ENCODE peak calls at places on chromosomes 12 and 14, in nine cellular contexts. One of them, this sample, is unnamed.

GRCh38 chr14:91749857-91750256 is 18.0 kb upstream of the CATSPERB start:
- DNase-seq in epithelial cell of proximal tubule: no peak
- DNase-seq in HS-5: no peak
- DNase-seq in Caki2: no peak
- DNase-seq in midbrain: no peak
- DNase-seq in natural killer cell treated with Interleukin-12 subunit alpha and Interleukin-12 subunit beta and Interleukin-15 and Interleukin-18, amount 100 ng/mL, for 72 hours: no peak
- DNase-seq in OCI-LY7: no peak
- DNase-seq in A549: no peak
- DNase-seq in NCI-H1105: no peak
- DNase-seq in this sample: no peak

GRCh38 chr14:100580316-100581227 is 6.6 kb downstream of the BEGAIN start:
- DNase-seq in A549: no peak
- DNase-seq in midbrain: no peak
- DNase-seq in natural killer cell treated with Interleukin-12 subunit alpha and Interleukin-12 subunit beta and Interleukin-15 and Interleukin-18, amount 100 ng/mL, for 72 hours: peak; percentile 39
- DNase-seq in NCI-H1105: no peak
- DNase-seq in Caki2: no peak
- DNase-seq in epithelial cell of proximal tubule: no peak
- DNase-seq in HS-5: no peak
- DNase-seq in OCI-LY7: no peak
- DNase-seq in this sample: no peak

GRCh38 chr12:21413369-21414277 is 23.8 kb upstream of the PYROXD1 start:
- DNase-seq in Caki2: no peak
- DNase-seq in A549: peak; percentile 42
- DNase-seq in epithelial cell of proximal tubule: no peak
- DNase-seq in OCI-LY7: no peak
- DNase-seq in HS-5: no peak
- DNase-seq in NCI-H1105: no peak
- DNase-seq in midbrain: no peak
- DNase-seq in natural killer cell treated with Interleukin-12 subunit alpha and Interleukin-12 subunit beta and Interleukin-15 and Interleukin-18, amount 100 ng/mL, for 72 hours: no peak
- DNase-seq in this sample: no peak

GRCh38 chr12:67034110-67034879 is 234.9 kb upstream of the CAND1 start:
- DNase-seq in midbrain: no peak
- DNase-seq in natural killer cell treated with Interleukin-12 subunit alpha and Interleukin-12 subunit beta and Interleukin-15 and Interleukin-18, amount 100 ng/mL, for 72 hours: no peak
- DNase-seq in NCI-H1105: no peak
- DNase-seq in A549: peak; percentile 29
- DNase-seq in HS-5: peak; percentile 9
- DNase-seq in OCI-LY7: no peak
- DNase-seq in Caki2: peak; percentile 30
- DNase-seq in epithelial cell of proximal tubule: peak; percentile 54
- DNase-seq in this sample: no peak

GRCh38 chr12:20491290-20491689 is 123.0 kb downstream of the PDE3A start:
- DNase-seq in OCI-LY7: no peak
- DNase-seq in natural killer cell treated with Interleukin-12 subunit alpha and Interleukin-12 subunit beta and Interleukin-15 and Interleukin-18, amount 100 ng/mL, for 72 hours: no peak
- DNase-seq in midbrain: no peak
- DNase-seq in NCI-H1105: no peak
- DNase-seq in HS-5: no peak
- DNase-seq in Caki2: no peak
- DNase-seq in A549: no peak
- DNase-seq in epithelial cell of proximal tubule: no peak
- DNase-seq in this sample: no peak

GRCh38 chr12:40225984-40226602 is 1.3 kb downstream of the LRRK2 start:
- DNase-seq in epithelial cell of proximal tubule: no peak
- DNase-seq in A549: peak; percentile 72
- DNase-seq in midbrain: no peak
- DNase-seq in HS-5: no peak
- DNase-seq in NCI-H1105: no peak
- DNase-seq in Caki2: peak; percentile 72
- DNase-seq in OCI-LY7: peak; percentile 95
- DNase-seq in natural killer cell treated with Interleukin-12 subunit alpha and Interleukin-12 subunit beta and Interleukin-15 and Interleukin-18, amount 100 ng/mL, for 72 hours: no peak
- DNase-seq in this sample: no peak

GRCh38 chr12:45989857-45990467 is 412 bp downstream of the SCAF11 start:
- DNase-seq in HS-5: no peak
- DNase-seq in OCI-LY7: no peak
- DNase-seq in midbrain: peak; percentile 67
- DNase-seq in Caki2: peak; percentile 74
- DNase-seq in epithelial cell of proximal tubule: no peak
- DNase-seq in A549: peak; percentile 63
- DNase-seq in NCI-H1105: peak; percentile 62
- DNase-seq in natural killer cell treated with Interleukin-12 subunit alpha and Interleukin-12 subunit beta and Interleukin-15 and Interleukin-18, amount 100 ng/mL, for 72 hours: peak; percentile 77
- DNase-seq in this sample: peak; percentile 66

GRCh38 chr14:73252491-73253322 is 15.4 kb downstream of the PAPLN start:
- DNase-seq in NCI-H1105: no peak
- DNase-seq in A549: no peak
- DNase-seq in midbrain: no peak
- DNase-seq in OCI-LY7: no peak
- DNase-seq in Caki2: no peak
- DNase-seq in epithelial cell of proximal tubule: no peak
- DNase-seq in natural killer cell treated with Interleukin-12 subunit alpha and Interleukin-12 subunit beta and Interleukin-15 and Interleukin-18, amount 100 ng/mL, for 72 hours: no peak
- DNase-seq in HS-5: no peak
- DNase-seq in this sample: no peak

GRCh38 chr14:100900837-100901390 is 2.6 kb downstream of the RTL1 start:
- DNase-seq in natural killer cell treated with Interleukin-12 subunit alpha and Interleukin-12 subunit beta and Interleukin-15 and Interleukin-18, amount 100 ng/mL, for 72 hours: no peak
- DNase-seq in epithelial cell of proximal tubule: no peak
- DNase-seq in NCI-H1105: no peak
- DNase-seq in A549: peak; percentile 54
- DNase-seq in HS-5: no peak
- DNase-seq in midbrain: no peak
- DNase-seq in Caki2: no peak
- DNase-seq in OCI-LY7: peak; percentile 9
- DNase-seq in this sample: no peak

GRCh38 chr14:69490219-69490918 is 5.8 kb downstream of the PLEKHD1 start:
- DNase-seq in NCI-H1105: no peak
- DNase-seq in epithelial cell of proximal tubule: no peak
- DNase-seq in natural killer cell treated with Interleukin-12 subunit alpha and Interleukin-12 subunit beta and Interleukin-15 and Interleukin-18, amount 100 ng/mL, for 72 hours: no peak
- DNase-seq in Caki2: no peak
- DNase-seq in midbrain: no peak
- DNase-seq in HS-5: no peak
- DNase-seq in A549: no peak
- DNase-seq in OCI-LY7: no peak
- DNase-seq in this sample: no peak

GRCh38 chr12:7060353-7060954 is at the start of gene C1S:
- DNase-seq in A549: peak; percentile 95
- DNase-seq in epithelial cell of proximal tubule: peak; percentile 88
- DNase-seq in OCI-LY7: no peak
- DNase-seq in NCI-H1105: no peak
- DNase-seq in midbrain: peak; percentile 62
- DNase-seq in Caki2: peak; percentile 72
- DNase-seq in natural killer cell treated with Interleukin-12 subunit alpha and Interleukin-12 subunit beta and Interleukin-15 and Interleukin-18, amount 100 ng/mL, for 72 hours: no peak
- DNase-seq in HS-5: peak; percentile 93
- DNase-seq in this sample: peak; percentile 87

GRCh38 chr14:65210118-65210826 is 108.0 kb upstream of the MAX start:
- DNase-seq in midbrain: peak; percentile 41
- DNase-seq in Caki2: no peak
- DNase-seq in A549: no peak
- DNase-seq in OCI-LY7: peak; percentile 73
- DNase-seq in NCI-H1105: no peak
- DNase-seq in epithelial cell of proximal tubule: no peak
- DNase-seq in natural killer cell treated with Interleukin-12 subunit alpha and Interleukin-12 subunit beta and Interleukin-15 and Interleukin-18, amount 100 ng/mL, for 72 hours: no peak
- DNase-seq in HS-5: no peak
- DNase-seq in this sample: no peak

GRCh38 chr12:24631691-24632090 is 317.2 kb downstream of the BCAT1 start:
- DNase-seq in Caki2: no peak
- DNase-seq in OCI-LY7: no peak
- DNase-seq in A549: no peak
- DNase-seq in NCI-H1105: no peak
- DNase-seq in HS-5: no peak
- DNase-seq in epithelial cell of proximal tubule: no peak
- DNase-seq in natural killer cell treated with Interleukin-12 subunit alpha and Interleukin-12 subunit beta and Interleukin-15 and Interleukin-18, amount 100 ng/mL, for 72 hours: no peak
- DNase-seq in midbrain: no peak
- DNase-seq in this sample: no peak

GRCh38 chr12:38892090-38892786 is 13.2 kb downstream of the CPNE8 start:
- DNase-seq in HS-5: no peak
- DNase-seq in Caki2: peak; percentile 58
- DNase-seq in natural killer cell treated with Interleukin-12 subunit alpha and Interleukin-12 subunit beta and Interleukin-15 and Interleukin-18, amount 100 ng/mL, for 72 hours: no peak
- DNase-seq in OCI-LY7: no peak
- DNase-seq in NCI-H1105: no peak
- DNase-seq in midbrain: no peak
- DNase-seq in A549: peak; percentile 96
- DNase-seq in epithelial cell of proximal tubule: peak; percentile 76
- DNase-seq in this sample: no peak

GRCh38 chr12:20629414-20630156 is 65.5 kb upstream of the SLCO1C1 start:
- DNase-seq in OCI-LY7: no peak
- DNase-seq in NCI-H1105: no peak
- DNase-seq in epithelial cell of proximal tubule: peak; percentile 52
- DNase-seq in natural killer cell treated with Interleukin-12 subunit alpha and Interleukin-12 subunit beta and Interleukin-15 and Interleukin-18, amount 100 ng/mL, for 72 hours: no peak
- DNase-seq in HS-5: peak; percentile 40
- DNase-seq in A549: peak; percentile 89
- DNase-seq in midbrain: no peak
- DNase-seq in Caki2: peak; percentile 77
- DNase-seq in this sample: no peak

GRCh38 chr14:20177433-20177974 is 13.2 kb upstream of the OR11G2 start:
- DNase-seq in Caki2: peak; percentile 23
- DNase-seq in epithelial cell of proximal tubule: no peak
- DNase-seq in natural killer cell treated with Interleukin-12 subunit alpha and Interleukin-12 subunit beta and Interleukin-15 and Interleukin-18, amount 100 ng/mL, for 72 hours: no peak
- DNase-seq in midbrain: no peak
- DNase-seq in A549: no peak
- DNase-seq in OCI-LY7: no peak
- DNase-seq in HS-5: no peak
- DNase-seq in NCI-H1105: no peak
- DNase-seq in this sample: no peak

GRCh38 chr12:14384783-14385638 is 19.5 kb downstream of the ATF7IP start:
- DNase-seq in A549: peak; percentile 91
- DNase-seq in natural killer cell treated with Interleukin-12 subunit alpha and Interleukin-12 subunit beta and Interleukin-15 and Interleukin-18, amount 100 ng/mL, for 72 hours: peak; percentile 75
- DNase-seq in epithelial cell of proximal tubule: peak; percentile 88
- DNase-seq in HS-5: no peak
- DNase-seq in Caki2: peak; percentile 91
- DNase-seq in midbrain: peak; percentile 80
- DNase-seq in NCI-H1105: peak; percentile 92
- DNase-seq in OCI-LY7: peak; percentile 98
- DNase-seq in this sample: peak; percentile 35

GRCh38 chr12:123483602-123484273 is 25.8 kb downstream of the SNRNP35 start:
- DNase-seq in epithelial cell of proximal tubule: no peak
- DNase-seq in OCI-LY7: peak; percentile 48
- DNase-seq in A549: no peak
- DNase-seq in Caki2: no peak
- DNase-seq in NCI-H1105: no peak
- DNase-seq in midbrain: no peak
- DNase-seq in HS-5: no peak
- DNase-seq in natural killer cell treated with Interleukin-12 subunit alpha and Interleukin-12 subunit beta and Interleukin-15 and Interleukin-18, amount 100 ng/mL, for 72 hours: peak; percentile 50
- DNase-seq in this sample: no peak

GRCh38 chr12:50568338-50569155 is 63.8 kb downstream of the DIP2B start:
- DNase-seq in HS-5: no peak
- DNase-seq in natural killer cell treated with Interleukin-12 subunit alpha and Interleukin-12 subunit beta and Interleukin-15 and Interleukin-18, amount 100 ng/mL, for 72 hours: no peak
- DNase-seq in A549: no peak
- DNase-seq in OCI-LY7: no peak
- DNase-seq in Caki2: no peak
- DNase-seq in midbrain: no peak
- DNase-seq in NCI-H1105: no peak
- DNase-seq in epithelial cell of proximal tubule: no peak
- DNase-seq in this sample: no peak

GRCh38 chr12:22416831-22417230 is 82.3 kb upstream of the ST8SIA1 start:
- DNase-seq in NCI-H1105: no peak
- DNase-seq in OCI-LY7: no peak
- DNase-seq in A549: no peak
- DNase-seq in midbrain: no peak
- DNase-seq in HS-5: no peak
- DNase-seq in natural killer cell treated with Interleukin-12 subunit alpha and Interleukin-12 subunit beta and Interleukin-15 and Interleukin-18, amount 100 ng/mL, for 72 hours: no peak
- DNase-seq in Caki2: no peak
- DNase-seq in epithelial cell of proximal tubule: no peak
- DNase-seq in this sample: no peak

GRCh38 chr12:109377139-109377685 is 29.5 kb downstream of the MYO1H start:
- DNase-seq in HS-5: no peak
- DNase-seq in OCI-LY7: no peak
- DNase-seq in A549: no peak
- DNase-seq in epithelial cell of proximal tubule: no peak
- DNase-seq in midbrain: no peak
- DNase-seq in NCI-H1105: no peak
- DNase-seq in natural killer cell treated with Interleukin-12 subunit alpha and Interleukin-12 subunit beta and Interleukin-15 and Interleukin-18, amount 100 ng/mL, for 72 hours: no peak
- DNase-seq in Caki2: no peak
- DNase-seq in this sample: no peak

GRCh38 chr12:110316861-110317260 is 35.8 kb downstream of the ATP2A2 start:
- DNase-seq in HS-5: peak; percentile 77
- DNase-seq in A549: no peak
- DNase-seq in natural killer cell treated with Interleukin-12 subunit alpha and Interleukin-12 subunit beta and Interleukin-15 and Interleukin-18, amount 100 ng/mL, for 72 hours: no peak
- DNase-seq in epithelial cell of proximal tubule: no peak
- DNase-seq in Caki2: no peak
- DNase-seq in OCI-LY7: no peak
- DNase-seq in midbrain: peak; percentile 15
- DNase-seq in NCI-H1105: no peak
- DNase-seq in this sample: no peak

GRCh38 chr14:69879175-69880047 is at the start of gene SMOC1:
- DNase-seq in OCI-LY7: no peak
- DNase-seq in A549: peak; percentile 73
- DNase-seq in Caki2: peak; percentile 67
- DNase-seq in midbrain: peak; percentile 81
- DNase-seq in HS-5: no peak
- DNase-seq in natural killer cell treated with Interleukin-12 subunit alpha and Interleukin-12 subunit beta and Interleukin-15 and Interleukin-18, amount 100 ng/mL, for 72 hours: no peak
- DNase-seq in epithelial cell of proximal tubule: no peak
- DNase-seq in NCI-H1105: peak; percentile 49
- DNase-seq in this sample: peak; percentile 45

GRCh38 chr12:6112004-6112403 is 12.5 kb downstream of the VWF start:
- DNase-seq in epithelial cell of proximal tubule: no peak
- DNase-seq in OCI-LY7: no peak
- DNase-seq in NCI-H1105: no peak
- DNase-seq in A549: no peak
- DNase-seq in midbrain: no peak
- DNase-seq in HS-5: no peak
- DNase-seq in natural killer cell treated with Interleukin-12 subunit alpha and Interleukin-12 subunit beta and Interleukin-15 and Interleukin-18, amount 100 ng/mL, for 72 hours: no peak
- DNase-seq in Caki2: no peak
- DNase-seq in this sample: no peak

GRCh38 chr14:101721951-101722661 is 39.4 kb upstream of the PPP2R5C start:
- DNase-seq in NCI-H1105: no peak
- DNase-seq in HS-5: no peak
- DNase-seq in midbrain: no peak
- DNase-seq in Caki2: peak; percentile 84
- DNase-seq in natural killer cell treated with Interleukin-12 subunit alpha and Interleukin-12 subunit beta and Interleukin-15 and Interleukin-18, amount 100 ng/mL, for 72 hours: peak; percentile 81
- DNase-seq in OCI-LY7: no peak
- DNase-seq in A549: peak; percentile 65
- DNase-seq in epithelial cell of proximal tubule: no peak
- DNase-seq in this sample: no peak

GRCh38 chr14:96888158-96888557 is 91.0 kb downstream of the VRK1 start:
- DNase-seq in A549: no peak
- DNase-seq in OCI-LY7: no peak
- DNase-seq in HS-5: no peak
- DNase-seq in natural killer cell treated with Interleukin-12 subunit alpha and Interleukin-12 subunit beta and Interleukin-15 and Interleukin-18, amount 100 ng/mL, for 72 hours: no peak
- DNase-seq in Caki2: no peak
- DNase-seq in epithelial cell of proximal tubule: no peak
- DNase-seq in NCI-H1105: no peak
- DNase-seq in midbrain: no peak
- DNase-seq in this sample: no peak

GRCh38 chr12:104426926-104427546 is 29.7 kb upstream of the CHST11 start:
- DNase-seq in epithelial cell of proximal tubule: peak; percentile 13
- DNase-seq in Caki2: no peak
- DNase-seq in NCI-H1105: no peak
- DNase-seq in OCI-LY7: no peak
- DNase-seq in A549: no peak
- DNase-seq in natural killer cell treated with Interleukin-12 subunit alpha and Interleukin-12 subunit beta and Interleukin-15 and Interleukin-18, amount 100 ng/mL, for 72 hours: no peak
- DNase-seq in HS-5: peak; percentile 44
- DNase-seq in midbrain: no peak
- DNase-seq in this sample: no peak

GRCh38 chr12:106897082-106897481 is 58.6 kb upstream of the TMEM263 start:
- DNase-seq in Caki2: no peak
- DNase-seq in midbrain: no peak
- DNase-seq in HS-5: no peak
- DNase-seq in OCI-LY7: no peak
- DNase-seq in A549: peak; percentile 46
- DNase-seq in epithelial cell of proximal tubule: no peak
- DNase-seq in natural killer cell treated with Interleukin-12 subunit alpha and Interleukin-12 subunit beta and Interleukin-15 and Interleukin-18, amount 100 ng/mL, for 72 hours: no peak
- DNase-seq in NCI-H1105: no peak
- DNase-seq in this sample: no peak

GRCh38 chr12:96034631-96035282 is 630 bp downstream of the LTA4H start:
- DNase-seq in natural killer cell treated with Interleukin-12 subunit alpha and Interleukin-12 subunit beta and Interleukin-15 and Interleukin-18, amount 100 ng/mL, for 72 hours: no peak
- DNase-seq in Caki2: peak; percentile 32
- DNase-seq in epithelial cell of proximal tubule: no peak
- DNase-seq in A549: no peak
- DNase-seq in midbrain: peak; percentile 19
- DNase-seq in NCI-H1105: no peak
- DNase-seq in OCI-LY7: peak; percentile 32
- DNase-seq in HS-5: peak; percentile 11
- DNase-seq in this sample: no peak

GRCh38 chr12:18998343-18999270 is 130.9 kb upstream of the PLEKHA5 start:
- DNase-seq in epithelial cell of proximal tubule: no peak
- DNase-seq in OCI-LY7: no peak
- DNase-seq in NCI-H1105: no peak
- DNase-seq in natural killer cell treated with Interleukin-12 subunit alpha and Interleukin-12 subunit beta and Interleukin-15 and Interleukin-18, amount 100 ng/mL, for 72 hours: no peak
- DNase-seq in A549: peak; percentile 11
- DNase-seq in HS-5: peak; percentile 86
- DNase-seq in midbrain: no peak
- DNase-seq in Caki2: peak; percentile 10
- DNase-seq in this sample: no peak

GRCh38 chr12:26651566-26652188 is 181.3 kb downstream of the ITPR2 start:
- DNase-seq in midbrain: peak; percentile 81
- DNase-seq in epithelial cell of proximal tubule: peak; percentile 45
- DNase-seq in NCI-H1105: peak; percentile 17
- DNase-seq in natural killer cell treated with Interleukin-12 subunit alpha and Interleukin-12 subunit beta and Interleukin-15 and Interleukin-18, amount 100 ng/mL, for 72 hours: peak; percentile 63
- DNase-seq in OCI-LY7: peak; percentile 64
- DNase-seq in Caki2: peak; percentile 76
- DNase-seq in HS-5: peak; percentile 53
- DNase-seq in A549: peak; percentile 69
- DNase-seq in this sample: no peak

This sample was measured in breast epithelium.